ENCODE peak calls at places on chromosomes 12 and 14, in six cellular contexts. E is OCI-LY7, V is mammary epithelial cell, P is Karpas-422, H is H9, O is hepatocyte. B is an unnamed sample. For H4K20me1, the result is how much of the 10 kb centered on the place peaks cover.

GRCh38 chr14:103736546-103737431 is 21.2 kb downstream of the ZFYVE21 start:
- DNase-seq in V (no peak), H (no peak), O (no peak), P (no peak), E (no peak), B (no peak)

GRCh38 chr12:30902001-30902400 is 24.5 kb upstream of the TSPAN11 start:
- DNase-seq in H (no peak), E (no peak), O (no peak), V (no peak), P (no peak), B (no peak)

GRCh38 chr12:71164166-71164876 is 6.5 kb upstream of the TSPAN8 start:
- DNase-seq in V (no peak), E (no peak), H (no peak), O (no peak), P (no peak), B (no peak)

GRCh38 chr14:91009501-91010152 is 50.8 kb downstream of the RPS6KA5 start:
- DNase-seq in O (no peak), V (no peak), E (peak), H (no peak), P (peak), B (no peak)

GRCh38 chr12:102479099-102479887 is 1.1 kb downstream of the IGF1 start:
- DNase-seq in O (peak), V (peak), H (no peak), E (no peak), P (no peak), B (no peak)

GRCh38 chr12:98227162-98227561 is 288.2 kb upstream of the TMPO start:
- DNase-seq in V (no peak), O (no peak), H (no peak), E (peak), P (peak), B (no peak)

GRCh38 chr12:71124833-71125460 is 32.9 kb downstream of the TSPAN8 start:
- DNase-seq in O (no peak), E (no peak), V (no peak), H (no peak), P (no peak), B (no peak)

GRCh38 chr14:61140271-61140670 is 140.9 kb downstream of the TMEM30B start:
- DNase-seq in O (no peak), H (no peak), P (no peak), V (no peak), E (no peak), B (no peak)

GRCh38 chr14:24673534-24674203 is 39.7 kb upstream of the GZMB start:
- DNase-seq in O (no peak), V (peak), H (no peak), E (peak), P (peak), B (no peak)

GRCh38 chr12:66668311-66668710 is 10.6 kb downstream of the GRIP1 start:
- DNase-seq in V (no peak), P (no peak), O (no peak), E (no peak), H (no peak), B (no peak)

GRCh38 chr12:13275366-13275765 is 78.8 kb downstream of the EMP1 start:
- DNase-seq in V (no peak), O (no peak), H (no peak), E (no peak), P (no peak), B (no peak)

GRCh38 chr14:32611752-32612151 is 282.7 kb downstream of the AKAP6 start:
- DNase-seq in E (no peak), V (peak), O (no peak), P (no peak), H (no peak), B (no peak)

GRCh38 chr14:78399316-78399889 is 229.2 kb downstream of the NRXN3 start:
- DNase-seq in E (peak), H (no peak), P (peak), V (no peak), O (peak), B (no peak)

GRCh38 chr12:95218852-95219171 is 1.2 kb downstream of the VEZT start:
- DNase-seq in O (no peak), V (peak), P (peak), E (peak), H (no peak), B (no peak)

GRCh38 chr12:120536064-120536791 is 2.1 kb downstream of the RNF10 start:
- DNase-seq in V (no peak), O (peak), P (no peak), E (peak), H (no peak), B (no peak)

GRCh38 chr12:28583771-28584261 is 393.6 kb downstream of the CCDC91 start:
- DNase-seq in O (peak), P (peak), E (no peak), V (peak), H (no peak), B (no peak)

GRCh38 chr12:32039341-32039740 is 67.3 kb upstream of the BICD1 start:
- DNase-seq in P (no peak), V (no peak), E (no peak), H (no peak), O (peak), B (no peak)

GRCh38 chr14:89085154-89086059 is 261.0 kb downstream of the TTC8 start:
- DNase-seq in P (no peak), V (no peak), O (no peak), H (no peak), E (no peak), B (no peak)

GRCh38 chr14:68042002-68042401 is 222.4 kb downstream of the RAD51B start:
- DNase-seq in H (no peak), O (peak), P (no peak), E (no peak), V (no peak), B (no peak)

GRCh38 chr14:64191756-64192155 is 102.4 kb downstream of the ESR2 start:
- DNase-seq in P (no peak), V (peak), O (no peak), H (no peak), E (no peak), B (no peak)
- H4K20me1 ChIP-seq in P (under half), V (under half), O (under half), H (under half), E (under half), B (under half)

DNA sequence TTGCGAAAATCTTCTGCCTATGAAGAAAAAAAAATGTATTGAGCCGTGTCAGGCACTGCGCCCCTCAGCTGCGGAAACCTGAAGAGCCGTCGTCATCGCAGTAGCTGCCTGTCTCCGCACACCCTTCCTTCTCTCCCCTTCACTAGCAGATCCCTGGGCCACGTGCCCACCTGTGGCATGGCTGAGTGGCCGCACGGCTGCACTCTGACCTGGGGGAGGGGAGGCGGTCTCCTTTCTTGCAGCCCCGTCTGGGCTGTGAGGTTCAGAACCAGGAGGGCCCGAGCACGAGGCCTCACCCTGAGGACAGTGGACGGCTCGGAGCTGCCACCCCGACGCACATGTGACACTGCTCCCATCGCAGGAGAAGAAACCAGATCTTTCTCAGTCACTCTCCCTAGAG is 24.9 kb downstream of the PGAM5 start:
- DNase-seq in V (no peak), H (no peak), E (no peak), O (no peak), P (no peak), B (no peak)
- H4K20me1 ChIP-seq in V (under half), H (under half), E (under half), O (under half), P (under half), B (under half)

DNA sequence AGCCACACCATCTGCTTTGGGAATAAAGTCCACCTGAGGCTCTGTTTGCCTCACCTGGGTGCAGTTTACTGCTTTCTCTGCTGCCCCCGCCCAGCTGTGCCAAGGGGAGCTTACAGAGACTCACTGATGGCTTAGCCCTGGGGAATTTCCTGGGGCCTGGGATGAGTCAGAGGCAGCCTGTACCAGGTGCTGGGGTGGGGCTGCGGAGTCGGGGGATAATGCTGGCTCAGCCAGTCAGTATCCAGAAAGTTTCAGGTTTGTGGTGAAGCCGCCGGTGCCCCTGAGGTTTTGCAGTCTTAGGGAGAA is 22.3 kb downstream of the PLEKHG3 start:
- DNase-seq in H (peak), O (peak), V (peak), P (peak), E (no peak), B (peak)
- H4K20me1 ChIP-seq in H (under half), O (under half), V (under half), P (under half), E (under half), B (under half)

GRCh38 chr12:92129609-92130008 is 16.0 kb downstream of the BTG1 start:
- DNase-seq in V (no peak), H (no peak), P (no peak), O (no peak), E (no peak), B (no peak)

GRCh38 chr12:92130999-92131398 is 14.6 kb downstream of the BTG1 start:
- DNase-seq in V (no peak), E (no peak), H (no peak), O (no peak), P (no peak), B (no peak)

GRCh38 chr12:92132282-92132681 is 13.4 kb downstream of the BTG1 start:
- DNase-seq in P (no peak), O (no peak), H (no peak), E (no peak), V (no peak), B (no peak)

GRCh38 chr12:92124708-92125067 is 21.0 kb downstream of the BTG1 start:
- DNase-seq in E (no peak), O (no peak), H (no peak), P (no peak), V (no peak), B (no peak)

GRCh38 chr12:92128612-92129011 is 17.0 kb downstream of the BTG1 start:
- DNase-seq in H (no peak), E (no peak), P (no peak), V (no peak), O (no peak), B (no peak)
- H4K20me1 ChIP-seq in H (under half), E (under half), P (under half), V (under half), O (under half), B (under half)

DNA sequence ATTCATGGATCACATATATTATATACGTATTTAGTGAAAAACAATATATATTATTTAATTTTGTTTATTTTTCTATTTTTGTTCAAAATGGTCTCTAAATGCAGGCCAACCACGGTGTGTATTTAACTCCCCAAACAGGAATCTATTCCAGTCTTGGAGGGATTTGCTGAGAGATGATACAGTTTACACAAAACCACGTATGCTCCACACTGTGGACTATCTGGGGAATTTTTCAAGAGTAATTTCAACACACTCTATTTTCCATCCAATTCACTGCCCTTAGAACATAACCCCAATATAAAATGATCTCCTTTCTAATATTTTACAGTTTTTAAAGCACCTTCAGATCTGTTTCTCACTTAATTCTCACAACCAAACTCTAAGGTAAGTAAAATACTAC is 15.3 kb downstream of the EML1 start:
- DNase-seq in O (no peak), H (no peak), E (no peak), P (no peak), V (no peak), B (no peak)
- H4K20me1 ChIP-seq in O (under half), H (under half), E (under half), P (under half), V (under half), B (under half)

DNA sequence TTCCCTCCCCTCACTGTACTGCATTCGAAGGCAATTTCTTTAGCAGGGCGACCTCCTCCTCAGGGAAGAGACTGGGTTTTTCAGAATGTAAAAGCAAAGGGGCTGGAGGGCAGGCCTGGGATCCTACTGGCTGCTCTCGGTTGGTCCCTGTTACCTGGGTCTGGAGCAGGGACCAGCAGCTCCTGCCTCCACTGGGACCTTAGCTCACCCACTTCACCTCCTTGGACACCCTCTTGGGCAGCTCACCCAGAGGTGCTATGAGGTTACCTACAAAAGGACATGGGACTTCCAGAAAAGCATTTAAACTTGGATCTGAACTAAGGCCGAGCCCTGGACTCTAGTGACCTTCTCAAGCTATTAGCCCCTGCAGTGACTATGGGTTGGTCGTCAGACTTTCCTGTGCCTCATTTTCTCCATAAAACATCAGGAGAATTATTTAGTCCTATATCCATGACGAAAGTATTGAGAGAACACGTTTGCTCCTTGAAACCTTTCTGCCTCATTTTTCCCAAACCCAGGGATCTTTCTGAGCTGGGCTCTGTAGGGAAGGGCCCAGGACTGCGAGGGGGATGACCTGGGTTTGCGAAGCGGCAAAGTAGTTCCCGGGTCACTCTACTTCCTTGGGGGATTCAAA is 65.0 kb downstream of the FBXL14 start:
- DNase-seq in H (peak), O (no peak), V (no peak), P (no peak), E (no peak), B (no peak)
- H4K20me1 ChIP-seq in H (under half), O (under half), V (under half), P (under half), E (under half), B (under half)

DNA sequence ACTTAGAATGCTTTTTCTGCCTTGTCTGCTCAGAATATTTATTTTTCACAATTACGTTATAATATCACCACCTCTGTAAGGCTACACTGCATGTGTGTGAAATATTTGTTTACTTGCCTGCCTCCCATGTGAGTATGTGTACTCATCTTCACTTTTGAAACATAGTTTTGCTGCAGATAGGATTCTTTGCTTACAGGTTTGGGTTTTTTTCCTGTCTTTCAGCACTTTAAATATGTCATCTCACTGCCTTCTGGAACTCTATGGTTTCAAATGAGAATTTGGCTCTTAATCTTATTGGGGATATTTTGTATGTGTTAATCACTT is 10.9 kb downstream of the G2E3 start:
- DNase-seq in E (no peak), H (no peak), O (no peak), P (no peak), V (no peak), B (no peak)
- H4K20me1 ChIP-seq in E (half or more), H (under half), O (under half), P (under half), V (under half), B (under half)

GRCh38 chr14:75450381-75451276 is 22.8 kb downstream of the JDP2 start:
- DNase-seq in V (peak), O (peak), E (no peak), H (no peak), P (no peak), B (peak)
- H4K20me1 ChIP-seq in V (under half), O (under half), E (under half), H (under half), P (under half), B (under half)

B was measured in PC-9.